ENCODE peak calls at places on chromosome 14, in four cellular contexts. F is IMR-90, K is GM12892, C is upper lobe of left lung. N is an unnamed sample.

GRCh38 chr14:46820291-46820690 is 168.7 kb upstream of the RPL10L start:
- DNase-seq in F (no peak), K (no peak), C (peak), N (no peak)

GRCh38 chr14:74038015-74038859 is 19.1 kb downstream of the BBOF1 start:
- DNase-seq in F (peak), K (no peak), C (no peak), N (peak)

GRCh38 chr14:50018236-50019210 is 97.8 kb downstream of the VCPKMT start:
- DNase-seq in F (peak), K (no peak), C (no peak), N (no peak)

GRCh38 chr14:73168274-73168673 is 32.0 kb downstream of the PSEN1 start:
- DNase-seq in F (no peak), K (no peak), C (no peak), N (no peak)

GRCh38 chr14:92527724-92528123 is 14.1 kb downstream of the RIN3 start:
- DNase-seq in F (peak), K (no peak), C (no peak), N (no peak)

GRCh38 chr14:87971010-87971409 is 22.0 kb downstream of the GALC start:
- DNase-seq in F (no peak), K (no peak), C (no peak), N (peak)

GRCh38 chr14:42994001-42994736 is 1387.5 kb downstream of the LRFN5 start:
- DNase-seq in F (peak), K (no peak), C (no peak), N (no peak)

GRCh38 chr14:30260772-30261607 is 298.0 kb upstream of the G2E3 start:
- DNase-seq in F (no peak), K (no peak), C (no peak), N (no peak)

GRCh38 chr14:36659010-36659821 is 2.4 kb upstream of the PAX9 start:
- DNase-seq in F (no peak), K (no peak), C (peak), N (peak)

GRCh38 chr14:80264698-80265097 is 53.4 kb upstream of the DIO2 start:
- DNase-seq in F (no peak), K (no peak), C (no peak), N (no peak)

GRCh38 chr14:73758392-73759182 is 44.4 kb upstream of the PNMA1 start:
- DNase-seq in F (peak), K (no peak), C (peak), N (peak)

GRCh38 chr14:75518625-75519024 is 3.6 kb upstream of the BATF start:
- DNase-seq in F (no peak), K (no peak), C (no peak), N (peak)

GRCh38 chr14:41343857-41344256 is 262.8 kb upstream of the LRFN5 start:
- DNase-seq in F (no peak), K (no peak), C (no peak), N (no peak)

GRCh38 chr14:92190768-92191167 is 69.0 kb downstream of the CPSF2 start:
- DNase-seq in F (no peak), K (no peak), C (no peak), N (no peak)

GRCh38 chr14:99718031-99718810 is 34.1 kb downstream of the CYP46A1 start:
- DNase-seq in F (no peak), K (no peak), C (no peak), N (no peak)

GRCh38 chr14:35883677-35884293 is 57.6 kb downstream of the BRMS1L start:
- DNase-seq in F (peak), K (peak), C (no peak), N (peak)

GRCh38 chr14:100135784-100136183 is 23.7 kb downstream of the DEGS2 start:
- DNase-seq in F (no peak), K (no peak), C (no peak), N (no peak)

GRCh38 chr14:97712471-97712870 is 915.3 kb downstream of the VRK1 start:
- DNase-seq in F (no peak), K (no peak), C (no peak), N (no peak)

GRCh38 chr14:103449762-103450161 is 64.5 kb downstream of the MARK3 start:
- DNase-seq in F (no peak), K (no peak), C (no peak), N (no peak)

GRCh38 chr14:64704743-64705405 is 650 bp downstream of the PLEKHG3 start:
- DNase-seq in F (peak), K (no peak), C (peak), N (peak)

GRCh38 chr14:30440986-30441385 is 118.0 kb upstream of the G2E3 start:
- DNase-seq in F (no peak), K (no peak), C (no peak), N (no peak)

GRCh38 chr14:63178912-63179311 is 25.3 kb upstream of the RHOJ start:
- DNase-seq in F (peak), K (no peak), C (no peak), N (no peak)

GRCh38 chr14:53855574-53855973 is 101.1 kb downstream of the BMP4 start:
- DNase-seq in F (no peak), K (no peak), C (no peak), N (no peak)

GRCh38 chr14:70897475-70897874 is 9.8 kb upstream of the PCNX1 start:
- DNase-seq in F (peak), K (no peak), C (no peak), N (no peak)

GRCh38 chr14:99884834-99885648 is 91.8 kb downstream of the EML1 start:
- DNase-seq in F (peak), K (peak), C (no peak), N (peak)

GRCh38 chr14:91372680-91373495 is 44.7 kb downstream of the CCDC88C start:
- DNase-seq in F (no peak), K (no peak), C (no peak), N (peak)

GRCh38 chr14:47674546-47675238 is 713 bp downstream of the MDGA2 start:
- DNase-seq in F (no peak), K (no peak), C (peak), N (no peak)

GRCh38 chr14:89387922-89388685 is 28.9 kb downstream of the FOXN3 start:
- DNase-seq in F (no peak), K (no peak), C (no peak), N (peak)

GRCh38 chr14:50772361-50772760 is 58.6 kb downstream of the NIN start:
- DNase-seq in F (peak), K (no peak), C (no peak), N (no peak)

GRCh38 chr14:36662543-36663403 is 1.1 kb downstream of the PAX9 start:
- DNase-seq in F (no peak), K (no peak), C (peak), N (peak)

GRCh38 chr14:47715330-47715729 is 39.9 kb upstream of the MDGA2 start:
- DNase-seq in F (peak), K (no peak), C (no peak), N (no peak)

GRCh38 chr14:36052681-36053080 is 123.8 kb downstream of the PTCSC3 start:
- DNase-seq in F (no peak), K (no peak), C (no peak), N (no peak)

GRCh38 chr14:31118892-31119291 is 88.7 kb downstream of the HECTD1 start:
- DNase-seq in F (no peak), K (no peak), C (no peak), N (no peak)

GRCh38 chr14:44279357-44279756 is 227.7 kb downstream of the FSCB start:
- DNase-seq in F (no peak), K (no peak), C (no peak), N (no peak)

GRCh38 chr14:23430016-23430732 is 5.3 kb downstream of the MYH7 start:
- DNase-seq in F (no peak), K (no peak), C (no peak), N (no peak)

GRCh38 chr14:23430733-23431105 is 4.7 kb downstream of the MYH7 start:
- DNase-seq in F (no peak), K (no peak), C (no peak), N (no peak)

GRCh38 chr14:23432102-23432925 is 3.1 kb downstream of the MYH7 start:
- DNase-seq in F (no peak), K (no peak), C (no peak), N (no peak)

GRCh38 chr14:23431486-23431885 is 4.0 kb downstream of the MYH7 start:
- DNase-seq in F (no peak), K (no peak), C (no peak), N (no peak)

DNA sequence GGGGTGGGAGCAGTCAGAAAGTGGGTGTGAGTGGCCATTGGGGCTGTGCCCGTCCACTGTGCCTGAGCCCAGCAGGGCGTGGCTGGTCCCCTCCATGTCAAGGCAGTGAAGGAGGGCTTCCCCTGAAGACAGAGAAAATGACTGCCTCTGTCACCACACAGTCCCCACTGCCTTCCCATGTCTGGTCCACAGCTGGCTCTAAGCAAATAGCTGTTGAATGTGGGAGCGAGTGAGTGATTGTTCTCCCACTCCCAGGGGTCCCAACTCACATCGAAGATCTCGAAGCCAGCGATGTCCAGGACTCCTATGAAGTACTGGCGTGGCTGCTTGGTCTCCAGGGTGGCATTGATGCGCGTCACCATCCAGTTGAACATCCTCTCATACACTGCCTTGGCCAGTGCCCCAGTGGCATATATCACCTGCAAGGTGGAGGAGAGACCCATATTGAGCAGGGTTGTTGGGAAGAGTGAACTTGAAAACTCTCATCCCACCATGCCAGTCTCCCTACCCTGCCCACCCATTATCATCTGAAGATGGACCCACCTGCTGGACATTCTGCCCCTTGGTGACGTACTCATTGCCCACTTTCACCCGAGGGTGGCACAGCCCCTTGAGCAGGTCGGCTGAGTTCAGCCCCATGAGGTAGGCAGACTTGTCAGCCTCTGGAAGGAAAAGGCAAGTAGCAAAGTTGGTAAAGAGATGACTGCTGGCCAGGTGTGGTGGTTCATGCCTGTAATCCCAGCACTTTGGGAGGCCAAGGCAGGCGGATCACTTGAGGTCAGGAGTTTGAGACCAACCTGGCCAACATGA is 6.6 kb downstream of the MYH7 start:
- DNase-seq in F (no peak), K (no peak), C (no peak), N (no peak)
- TF ChIP-seq POLR2A in F (no peak), K (no peak), C (no peak), N (no peak)

GRCh38 chr14:68254669-68255527 is 435.3 kb downstream of the RAD51B start:
- DNase-seq in F (peak), K (no peak), C (no peak), N (no peak)

GRCh38 chr14:68253381-68253780 is 433.8 kb downstream of the RAD51B start:
- DNase-seq in F (no peak), K (no peak), C (no peak), N (no peak)

GRCh38 chr14:68251766-68252100 is 432.2 kb downstream of the RAD51B start:
- DNase-seq in F (no peak), K (no peak), C (no peak), N (peak)

GRCh38 chr14:68255697-68256178 is 436.2 kb downstream of the RAD51B start:
- DNase-seq in F (peak), K (no peak), C (no peak), N (no peak)

DNA sequence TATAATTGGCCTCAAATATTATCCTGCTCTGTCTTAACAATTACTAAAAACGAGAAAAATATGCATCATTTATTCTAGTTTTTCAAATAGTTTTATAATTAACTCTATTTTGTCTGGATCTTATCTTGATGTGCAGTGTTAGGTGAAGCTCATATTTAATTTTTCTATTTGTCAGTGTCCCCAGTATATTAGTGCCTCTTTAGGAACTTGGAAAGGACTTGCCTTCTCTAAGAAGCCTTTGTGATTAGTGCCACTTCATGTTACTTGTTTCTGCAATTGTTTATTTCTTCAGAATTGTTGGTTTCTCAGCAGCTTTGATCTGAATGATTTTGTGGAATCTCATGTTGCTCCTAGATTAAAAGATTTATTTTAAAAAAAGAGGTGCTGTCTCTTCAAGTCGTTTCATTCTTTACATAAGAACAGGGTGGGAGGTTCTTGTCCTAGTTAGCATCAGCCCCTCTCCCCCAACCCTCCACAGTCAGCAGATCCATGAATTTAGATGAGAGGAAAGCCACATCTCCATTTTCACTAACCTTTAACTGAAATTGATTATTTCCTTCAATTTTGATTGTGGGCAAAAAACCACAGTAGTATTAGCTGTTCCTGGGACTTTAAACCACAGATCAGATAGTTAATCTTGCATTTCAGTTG is 434.4 kb downstream of the RAD51B start:
- DNase-seq in F (no peak), K (no peak), C (no peak), N (no peak)
- TF ChIP-seq POLR2A in F (no peak), K (no peak), C (no peak), N (no peak)

GRCh38 chr14:102317564-102318248 is 1.8 kb upstream of the ZNF839 start:
- DNase-seq in F (no peak), K (no peak), C (no peak), N (peak)

GRCh38 chr14:102318781-102319276 is 717 bp upstream of the ZNF839 start:
- DNase-seq in F (no peak), K (no peak), C (no peak), N (no peak)

GRCh38 chr14:102316048-102316745 is 3.3 kb upstream of the ZNF839 start:
- DNase-seq in F (peak), K (no peak), C (no peak), N (peak)

GRCh38 chr14:102314242-102315011 is 5.1 kb upstream of the ZNF839 start:
- DNase-seq in F (peak), K (peak), C (peak), N (peak)

DNA sequence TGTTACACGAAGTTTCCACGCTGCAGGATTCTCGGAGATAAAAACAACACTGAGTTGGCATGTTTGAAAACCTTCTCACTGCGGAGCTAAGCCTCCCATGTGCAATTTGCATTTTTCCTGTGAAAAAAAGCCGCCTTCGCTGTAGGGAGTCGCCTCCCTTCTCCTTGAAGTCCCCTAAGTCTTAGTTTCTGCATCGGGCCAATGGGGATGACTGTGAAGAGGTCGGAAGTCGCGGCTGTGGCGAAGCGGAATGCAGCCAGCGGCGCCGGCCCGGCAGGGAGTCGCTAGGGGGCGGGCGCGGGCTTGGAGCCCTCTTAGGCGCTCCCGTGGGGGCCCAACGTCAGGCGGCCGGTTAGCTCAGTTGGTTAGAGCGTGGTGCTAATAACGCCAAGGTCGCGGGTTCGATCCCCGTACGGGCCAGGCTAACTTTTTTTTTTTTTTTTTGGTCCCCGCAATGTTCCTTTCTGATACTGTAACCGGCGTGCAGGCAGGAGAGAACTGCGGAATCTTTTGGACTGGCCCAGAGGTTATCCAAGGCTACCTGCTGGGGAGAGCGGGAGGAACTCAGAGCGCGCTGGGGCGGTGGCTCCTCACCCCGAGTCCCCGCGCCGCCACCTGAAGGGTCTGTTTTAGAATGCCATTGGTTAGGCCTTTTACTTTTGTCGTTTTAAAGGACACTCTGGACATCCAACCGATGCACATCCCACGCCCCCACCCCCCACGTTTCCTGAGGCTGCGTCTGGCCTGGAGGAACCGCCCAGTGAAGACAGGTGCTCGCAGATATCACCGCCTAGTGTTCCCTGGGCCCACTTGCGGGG is 2.6 kb upstream of the ZNF839 start:
- DNase-seq in F (peak), K (peak), C (peak), N (peak)
- TF ChIP-seq POLR2A in F (no peak), K (no peak), C (no peak), N (no peak)

DNA sequence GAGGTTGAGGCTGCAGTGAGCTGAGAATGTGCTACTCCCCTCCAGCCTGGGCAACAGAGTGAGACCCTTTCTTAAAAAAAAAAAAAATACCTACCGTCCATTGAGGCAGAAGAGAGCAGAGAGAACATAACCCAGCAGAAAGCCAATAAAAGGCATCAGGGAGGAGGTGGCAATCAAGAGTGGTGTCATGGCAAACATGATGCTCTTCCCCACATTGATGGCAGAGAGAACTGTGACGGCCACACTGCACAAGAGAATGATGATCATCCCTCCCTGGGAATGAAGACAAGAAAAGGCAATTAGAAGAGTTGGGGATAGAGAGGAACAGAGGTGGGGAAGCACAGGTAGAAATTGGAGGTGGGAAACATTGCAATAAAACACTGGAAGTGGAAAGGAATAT is 12.1 kb downstream of the SRSF5 start:
- DNase-seq in F (no peak), K (no peak), C (no peak), N (no peak)
- TF ChIP-seq POLR2A in F (no peak), K (peak), C (no peak), N (no peak)

DNA sequence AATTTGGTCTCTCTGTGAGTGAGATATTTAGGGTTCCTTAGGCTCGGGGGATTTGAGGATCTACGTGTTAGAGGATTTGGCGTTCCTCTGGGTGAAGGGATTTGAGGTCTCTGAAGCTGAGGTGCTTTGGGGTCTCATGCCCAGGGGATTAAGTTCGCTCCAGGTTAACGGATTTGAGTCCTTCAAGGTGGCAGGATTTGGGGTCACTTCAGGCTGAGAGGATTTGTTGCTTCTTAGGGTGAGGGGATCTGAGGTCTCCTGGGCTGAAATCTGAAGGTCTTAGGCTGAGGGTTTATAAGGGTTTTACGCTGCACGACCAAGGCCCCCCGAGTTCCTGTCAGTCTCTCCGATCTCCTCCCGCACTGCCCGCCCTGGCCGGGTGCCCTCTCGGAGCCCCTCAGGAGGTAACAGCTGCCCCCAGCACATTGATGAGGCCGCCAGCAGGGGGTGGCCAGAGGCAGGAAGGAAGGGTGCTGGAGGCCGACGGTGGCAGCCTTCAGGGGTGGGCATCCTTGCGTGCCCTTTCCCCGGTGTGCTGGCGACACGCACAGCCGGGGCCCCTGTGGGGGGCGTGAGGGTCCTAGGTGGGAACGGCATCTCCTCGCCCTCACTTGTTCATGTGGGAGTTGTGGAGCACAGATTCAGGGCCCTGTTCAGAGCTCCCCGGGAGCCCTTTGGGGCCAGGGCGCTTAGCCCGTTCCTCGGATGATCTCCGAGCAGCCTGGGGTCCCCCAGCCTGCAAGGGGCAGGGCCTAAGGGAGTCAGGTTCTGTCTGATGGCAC is 14.3 kb downstream of the CEP170B start:
- DNase-seq in F (no peak), K (no peak), C (peak), N (no peak)
- TF ChIP-seq POLR2A in F (no peak), K (no peak), C (no peak), N (no peak)

N was measured in erythroblast.